ENCODE peak calls at places on chromosomes 2 and 18, in eight cellular contexts. One of them, this sample, is unnamed.

GRCh38 chr18:75530548-75531211 is 103.2 kb upstream of the SMIM21 start:
- DNase-seq in NCI-H82: no peak
- DNase-seq in cardiac muscle cell: no peak
- DNase-seq in stimulated activated CD8-positive, alpha-beta memory T cell treated with anti-CD3 and anti-CD28 coated beads, Interleukin-7, amount 100 ng/mL, for 1 hour: no peak
- DNase-seq in neural progenitor cell: no peak
- DNase-seq in ACHN: no peak
- DNase-seq in amygdala: no peak
- DNase-seq in NCI-H1092 treated with DMSO at 0.1 percent for 48 hours: no peak
- DNase-seq in this sample: no peak

GRCh38 chr2:215395687-215396460 is 40.0 kb downstream of the FN1 start:
- DNase-seq in NCI-H1092 treated with DMSO at 0.1 percent for 48 hours: no peak
- DNase-seq in neural progenitor cell: no peak
- DNase-seq in NCI-H82: no peak
- DNase-seq in cardiac muscle cell: no peak
- DNase-seq in stimulated activated CD8-positive, alpha-beta memory T cell treated with anti-CD3 and anti-CD28 coated beads, Interleukin-7, amount 100 ng/mL, for 1 hour: no peak
- DNase-seq in amygdala: no peak
- DNase-seq in ACHN: no peak
- DNase-seq in this sample: no peak

GRCh38 chr18:45916302-45916701 is 50.8 kb downstream of the EPG5 start:
- DNase-seq in ACHN: no peak
- DNase-seq in cardiac muscle cell: no peak
- DNase-seq in NCI-H1092 treated with DMSO at 0.1 percent for 48 hours: no peak
- DNase-seq in NCI-H82: no peak
- DNase-seq in amygdala: no peak
- DNase-seq in stimulated activated CD8-positive, alpha-beta memory T cell treated with anti-CD3 and anti-CD28 coated beads, Interleukin-7, amount 100 ng/mL, for 1 hour: no peak
- DNase-seq in neural progenitor cell: peak; percentile 26
- DNase-seq in this sample: no peak

GRCh38 chr2:186653511-186653910 is 40.3 kb upstream of the FAM171B start:
- DNase-seq in NCI-H1092 treated with DMSO at 0.1 percent for 48 hours: no peak
- DNase-seq in cardiac muscle cell: no peak
- DNase-seq in ACHN: no peak
- DNase-seq in amygdala: no peak
- DNase-seq in stimulated activated CD8-positive, alpha-beta memory T cell treated with anti-CD3 and anti-CD28 coated beads, Interleukin-7, amount 100 ng/mL, for 1 hour: no peak
- DNase-seq in neural progenitor cell: no peak
- DNase-seq in NCI-H82: no peak
- DNase-seq in this sample: no peak

GRCh38 chr2:7281348-7281747 is 364.1 kb downstream of the RNF144A start:
- DNase-seq in stimulated activated CD8-positive, alpha-beta memory T cell treated with anti-CD3 and anti-CD28 coated beads, Interleukin-7, amount 100 ng/mL, for 1 hour: no peak
- DNase-seq in cardiac muscle cell: no peak
- DNase-seq in NCI-H82: no peak
- DNase-seq in neural progenitor cell: no peak
- DNase-seq in ACHN: no peak
- DNase-seq in amygdala: no peak
- DNase-seq in NCI-H1092 treated with DMSO at 0.1 percent for 48 hours: no peak
- DNase-seq in this sample: no peak

GRCh38 chr18:13826209-13826608 is 2.3 kb downstream of the MC5R start:
- DNase-seq in stimulated activated CD8-positive, alpha-beta memory T cell treated with anti-CD3 and anti-CD28 coated beads, Interleukin-7, amount 100 ng/mL, for 1 hour: no peak
- DNase-seq in cardiac muscle cell: no peak
- DNase-seq in NCI-H1092 treated with DMSO at 0.1 percent for 48 hours: no peak
- DNase-seq in ACHN: no peak
- DNase-seq in neural progenitor cell: no peak
- DNase-seq in NCI-H82: no peak
- DNase-seq in amygdala: no peak
- DNase-seq in this sample: no peak

GRCh38 chr18:59459352-59460059 is 100.4 kb upstream of the LMAN1 start:
- DNase-seq in neural progenitor cell: peak; percentile 22
- DNase-seq in stimulated activated CD8-positive, alpha-beta memory T cell treated with anti-CD3 and anti-CD28 coated beads, Interleukin-7, amount 100 ng/mL, for 1 hour: no peak
- DNase-seq in amygdala: no peak
- DNase-seq in NCI-H82: peak; percentile 39
- DNase-seq in NCI-H1092 treated with DMSO at 0.1 percent for 48 hours: peak; percentile 63
- DNase-seq in cardiac muscle cell: peak; percentile 52
- DNase-seq in ACHN: peak; percentile 24
- DNase-seq in this sample: peak; percentile 1

GRCh38 chr18:63511285-63511684 is 30.9 kb upstream of the SERPINB12 start:
- DNase-seq in ACHN: peak; percentile 28
- DNase-seq in NCI-H1092 treated with DMSO at 0.1 percent for 48 hours: peak; percentile 51
- DNase-seq in NCI-H82: peak; percentile 80
- DNase-seq in neural progenitor cell: peak; percentile 76
- DNase-seq in stimulated activated CD8-positive, alpha-beta memory T cell treated with anti-CD3 and anti-CD28 coated beads, Interleukin-7, amount 100 ng/mL, for 1 hour: no peak
- DNase-seq in cardiac muscle cell: peak; percentile 63
- DNase-seq in amygdala: no peak
- DNase-seq in this sample: peak; percentile 35

GRCh38 chr2:25161055-25161781 is 7.2 kb downstream of the POMC start:
- DNase-seq in cardiac muscle cell: no peak
- DNase-seq in amygdala: peak; percentile 23
- DNase-seq in neural progenitor cell: no peak
- DNase-seq in ACHN: no peak
- DNase-seq in NCI-H82: no peak
- DNase-seq in NCI-H1092 treated with DMSO at 0.1 percent for 48 hours: no peak
- DNase-seq in stimulated activated CD8-positive, alpha-beta memory T cell treated with anti-CD3 and anti-CD28 coated beads, Interleukin-7, amount 100 ng/mL, for 1 hour: peak; percentile 45
- DNase-seq in this sample: no peak

This sample was measured in MV-4-11.